ENCODE peak calls at places on chromosomes 4 and X, in four cellular contexts. Z is H1, U is IMR-90, W is mesendoderm. I is an unnamed sample.

GRCh38 chr4:109730294-109731051 is 603 bp upstream of the PLA2G12A start:
- DNase-seq in W (peak; percentile 77), U (peak; percentile 56), Z (peak; percentile 84), I (no peak)

GRCh38 chr4:39469429-39470077 is 10.7 kb downstream of the LIAS start:
- DNase-seq in W (peak; percentile 93), Z (no peak), U (peak; percentile 87), I (peak; percentile 70)

GRCh38 chrX:9352243-9352642 is 112.6 kb upstream of the TBL1X start:
- DNase-seq in Z (no peak), U (no peak), W (no peak), I (no peak)

GRCh38 chrX:1453951-1454785 is 1.5 kb upstream of the ASMTL start:
- DNase-seq in U (peak; percentile 69), Z (peak; percentile 99), W (peak; percentile 88), I (peak; percentile 86)

GRCh38 chr4:94603170-94603747 is 151.5 kb downstream of the PDLIM5 start:
- DNase-seq in W (no peak), Z (no peak), U (peak; percentile 96), I (no peak)

GRCh38 chr4:124806403-124806802 is 93.9 kb upstream of the ANKRD50 start:
- DNase-seq in Z (no peak), U (peak; percentile 63), W (peak; percentile 65), I (no peak)

GRCh38 chr4:122562436-122562835 is 58.4 kb downstream of the IL21 start:
- DNase-seq in Z (no peak), U (no peak), W (no peak), I (no peak)

GRCh38 chrX:107628662-107629532 is 587 bp downstream of the PRPS1 start:
- DNase-seq in W (peak; percentile 59), U (peak; percentile 6), Z (peak; percentile 48), I (peak; percentile 45)

GRCh38 chr4:179415016-179415841 is 1973.0 kb upstream of the AGA start:
- DNase-seq in W (no peak), Z (no peak), U (peak; percentile 47), I (no peak)

GRCh38 chr4:101086801-101087586 is 260.3 kb downstream of the PPP3CA start:
- DNase-seq in W (peak; percentile 82), Z (peak; percentile 50), U (no peak), I (peak; percentile 67)

GRCh38 chrX:76538860-76539259 is 111.3 kb downstream of the MAGEE1 start:
- DNase-seq in Z (peak; percentile 45), U (no peak), W (peak; percentile 20), I (peak; percentile 39)

GRCh38 chrX:32448945-32449344 is 762.4 kb downstream of the DMD start:
- DNase-seq in W (no peak), U (no peak), Z (no peak), I (no peak)

GRCh38 chr4:55754754-55755350 is 64.7 kb upstream of the EXOC1L start:
- DNase-seq in Z (no peak), W (no peak), U (peak; percentile 58), I (no peak)

GRCh38 chrX:26851981-26852380 is 611.2 kb downstream of the PPP4R3C start:
- DNase-seq in U (no peak), Z (no peak), W (peak; percentile 50), I (no peak)

GRCh38 chr4:3529363-3529762 is 2.9 kb downstream of the LRPAP1 start:
- DNase-seq in W (no peak), Z (no peak), U (no peak), I (peak; percentile 25)

GRCh38 chr4:141192564-141192963 is 28.1 kb upstream of the ZNF330 start:
- DNase-seq in Z (no peak), U (no peak), W (no peak), I (no peak)

GRCh38 chrX:28966335-28966734 is 379.1 kb downstream of the IL1RAPL1 start:
- DNase-seq in W (no peak), U (peak; percentile 23), Z (no peak), I (no peak)

GRCh38 chr4:40246547-40246900 is 49.7 kb downstream of the RHOH start:
- DNase-seq in U (no peak), Z (no peak), W (no peak), I (no peak)

GRCh38 chrX:154486052-154486395 is 391 bp downstream of the UBL4A start:
- DNase-seq in Z (peak; percentile 53), W (peak; percentile 6), U (no peak), I (no peak)

GRCh38 chr4:24477919-24478318 is 106.4 kb downstream of the DHX15 start:
- DNase-seq in Z (no peak), U (peak; percentile 89), W (peak; percentile 49), I (peak; percentile 53)

GRCh38 chr4:171203425-171203824 is 609.8 kb upstream of the GALNTL6 start:
- DNase-seq in U (no peak), W (peak; percentile 24), Z (no peak), I (no peak)

GRCh38 chr4:174523003-174523693 is 860 bp upstream of the HPGD start:
- DNase-seq in Z (no peak), U (no peak), W (peak; percentile 54), I (no peak)

GRCh38 chrX:23782455-23782854 is 518 bp upstream of the SAT1 start:
- DNase-seq in U (no peak), W (no peak), Z (no peak), I (no peak)

GRCh38 chr4:90190510-90190909 is 63.3 kb downstream of the CCSER1 start:
- DNase-seq in W (no peak), Z (no peak), U (no peak), I (no peak)

GRCh38 chr4:141501395-141501794 is 135.0 kb upstream of the IL15 start:
- DNase-seq in Z (no peak), W (no peak), U (peak; percentile 17), I (no peak)

GRCh38 chr4:107561481-107561880 is 158.6 kb downstream of the PAPSS1 start:
- DNase-seq in Z (no peak), W (peak; percentile 26), U (no peak), I (no peak)

GRCh38 chr4:14700544-14700943 is 301.7 kb upstream of the CPEB2 start:
- DNase-seq in U (no peak), W (no peak), Z (no peak), I (no peak)

GRCh38 chr4:176794151-176794550 is 1.4 kb upstream of the VEGFC start:
- DNase-seq in Z (no peak), U (peak; percentile 98), W (no peak), I (no peak)

GRCh38 chrX:11535156-11535919 is 130.4 kb downstream of the ARHGAP6 start:
- DNase-seq in Z (no peak), W (no peak), U (peak; percentile 8), I (no peak)

GRCh38 chr4:4801013-4801412 is 58.5 kb upstream of the MSX1 start:
- DNase-seq in Z (no peak), W (no peak), U (peak; percentile 69), I (no peak)

GRCh38 chrX:130118396-130118795 is 8.1 kb upstream of the ELF4 start:
- DNase-seq in Z (no peak), W (no peak), U (peak; percentile 81), I (no peak)

GRCh38 chr4:147791870-147792269 is 60.0 kb downstream of the ARHGAP10 start:
- DNase-seq in Z (no peak), U (no peak), W (no peak), I (no peak)

GRCh38 chr4:47213971-47214370 is 182.6 kb downstream of the GABRB1 start:
- DNase-seq in U (peak; percentile 96), Z (no peak), W (no peak), I (no peak)

GRCh38 chr4:78057600-78058560 is 757 bp downstream of the FRAS1 start:
- DNase-seq in U (peak; percentile 13), Z (peak; percentile 61), W (peak; percentile 71), I (no peak)

GRCh38 chr4:105551968-105552746 is at the start of gene ARHGEF38:
- DNase-seq in U (peak; percentile 7), Z (no peak), W (peak; percentile 13), I (peak; percentile 47)

GRCh38 chr4:5524900-5525299 is 183.5 kb downstream of the EVC2 start:
- DNase-seq in Z (no peak), W (no peak), U (peak; percentile 57), I (no peak)

DNA sequence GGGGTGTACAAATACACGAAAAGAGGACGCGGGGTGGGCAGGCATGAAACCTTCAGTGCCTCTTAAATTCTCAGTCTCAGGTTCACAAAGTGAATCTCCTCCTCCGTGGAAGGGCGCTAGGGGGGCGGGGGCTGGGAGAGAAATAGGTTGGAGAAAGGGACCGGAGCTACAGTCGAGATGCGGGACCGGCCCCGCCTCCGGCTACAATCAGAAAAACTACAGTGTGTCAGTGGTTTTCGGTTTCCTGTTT is 3.4 kb downstream of the MAML3 start:
- DNase-seq in U (no peak), Z (no peak), W (no peak), I (no peak)
- H3K23ac ChIP-seq in U (peak overlapping the region; percentile 90), Z (no peak overlapping the region), W (no peak overlapping the region), I (no peak overlapping the region)

GRCh38 chr4:26204249-26204825 is 116.5 kb upstream of the RBPJ start:
- DNase-seq in U (no peak), W (no peak), Z (no peak), I (no peak)
- H3K56ac ChIP-seq in U (no peak overlapping the region), W (no peak overlapping the region), Z (no peak overlapping the region), I (no peak overlapping the region)

GRCh38 chr4:76543378-76543777 is 108.3 kb downstream of the SHROOM3 start:
- DNase-seq in U (no peak), W (no peak), Z (no peak), I (no peak)
- H2AK5ac ChIP-seq in U (no peak overlapping the region), W (no peak overlapping the region), Z (no peak overlapping the region), I (no peak overlapping the region)

GRCh38 chr4:143184503-143185252 is at the start of gene USP38:
- DNase-seq in W (peak; percentile 98), U (peak; percentile 94), Z (peak; percentile 81), I (peak; percentile 95)
- H3K23ac ChIP-seq in W (peak within 1 kb of the TSS; percentile 38), U (peak within 1 kb of the TSS; percentile 94), Z (no peak within 1 kb of the TSS), I (peak within 1 kb of the TSS; percentile 7)

GRCh38 chr4:108649863-108650211 is 562 bp upstream of the OSTC start:
- DNase-seq in Z (no peak), U (no peak), W (no peak), I (no peak)

GRCh38 chr4:108651068-108651794 is 832 bp downstream of the OSTC start:
- DNase-seq in U (peak; percentile 72), Z (no peak), W (peak; percentile 34), I (no peak)

GRCh38 chr4:108646706-108647105 is 3.7 kb upstream of the OSTC start:
- DNase-seq in U (no peak), Z (no peak), W (no peak), I (no peak)

DNA sequence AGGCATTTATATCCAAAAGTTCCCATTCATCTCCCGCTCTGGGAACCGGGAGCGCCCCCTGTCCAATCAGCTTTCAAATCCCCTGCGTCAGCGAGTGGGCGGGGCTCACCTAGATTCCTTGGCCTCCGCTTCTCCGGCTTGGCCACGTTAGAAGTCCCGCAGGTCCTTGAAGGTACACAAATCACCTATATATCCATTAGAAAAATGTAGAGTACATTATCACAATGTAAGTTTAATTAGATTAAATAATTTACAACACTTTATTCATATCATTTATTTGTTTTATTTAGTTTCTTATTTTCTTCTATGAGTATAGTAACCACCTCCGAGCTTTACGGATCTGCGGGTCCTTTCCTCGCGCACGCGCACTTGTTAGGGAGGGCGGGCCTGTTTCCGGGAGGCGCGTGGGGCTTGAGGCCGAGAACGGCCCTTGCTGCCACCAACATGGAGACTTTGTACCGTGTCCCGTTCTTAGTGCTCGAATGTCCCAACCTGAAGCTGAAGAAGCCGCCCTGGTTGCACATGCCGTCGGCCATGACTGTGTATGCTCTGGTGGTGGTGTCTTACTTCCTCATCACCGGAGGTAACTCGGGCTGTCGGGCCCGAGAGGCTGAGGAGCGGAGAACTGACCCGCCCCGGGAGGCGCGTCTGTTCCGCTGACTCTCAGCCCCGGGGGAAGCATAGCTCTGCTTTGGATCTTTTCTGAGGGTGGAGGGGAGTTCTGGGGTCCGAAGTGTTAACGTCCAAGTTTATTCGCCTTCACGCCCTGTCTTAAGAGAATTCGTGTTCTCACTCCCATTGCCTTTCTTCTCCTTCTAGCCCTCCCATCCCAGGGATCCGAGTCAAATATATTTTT is at the start of gene OSTC:
- DNase-seq in W (peak; percentile 98), Z (peak; percentile 93), U (peak; percentile 97), I (peak; percentile 92)
- H3K56ac ChIP-seq in W (peak within 1 kb of the TSS; percentile 96), Z (no peak within 1 kb of the TSS), U (peak within 1 kb of the TSS; percentile 91), I (no peak within 1 kb of the TSS)

GRCh38 chr4:2269206-2269531 is 7.3 kb upstream of the MXD4 start:
- DNase-seq in U (no peak), W (peak; percentile 18), Z (peak; percentile 63), I (peak; percentile 52)
- H2AK5ac ChIP-seq in U (no peak overlapping the region), W (no peak overlapping the region), Z (no peak overlapping the region), I (no peak overlapping the region)